ENCODE peak calls at places on chromosome 12, in eight cellular contexts. S is cardiac septum, Z is memory B cell, K is GM04504, B is A549, L is GM04503, T is T1000, E is left cardiac atrium. C is an unnamed sample.

GRCh38 chr12:117279606-117280005 is 81.8 kb downstream of the NOS1 start:
- DNase-seq in B (no peak), L (no peak), S (no peak), T (no peak), E (no peak), Z (no peak), K (no peak), C (no peak)

GRCh38 chr12:110246690-110247339 is 34.2 kb upstream of the ATP2A2 start:
- DNase-seq in B (no peak), K (no peak), E (peak; percentile 32), S (no peak), L (no peak), Z (no peak), T (no peak), C (no peak)

GRCh38 chr12:58529897-58530296 is 390.4 kb downstream of the LRIG3 start:
- DNase-seq in K (peak; percentile 93), S (no peak), E (no peak), L (peak; percentile 95), T (peak; percentile 15), B (no peak), Z (no peak), C (peak; percentile 91)

GRCh38 chr12:49244161-49244560 is 20.7 kb upstream of the TUBA1C start:
- DNase-seq in T (no peak), S (no peak), E (no peak), K (no peak), Z (no peak), L (peak; percentile 73), B (no peak), C (peak; percentile 73)

GRCh38 chr12:64147860-64148259 is 74.2 kb downstream of the KICS2 start:
- DNase-seq in B (no peak), K (no peak), T (no peak), E (no peak), S (no peak), Z (no peak), L (no peak), C (no peak)

GRCh38 chr12:76391461-76391860 is 43.2 kb upstream of the BBS10 start:
- DNase-seq in L (no peak), K (no peak), S (no peak), E (no peak), Z (no peak), B (no peak), T (no peak), C (no peak)

GRCh38 chr12:110688446-110689001 is 391 bp downstream of the HVCN1 start:
- DNase-seq in K (no peak), T (no peak), E (no peak), B (no peak), S (no peak), Z (no peak), L (no peak), C (no peak)

GRCh38 chr12:80670214-80670613 is 37.2 kb upstream of the MYF6 start:
- DNase-seq in E (no peak), K (no peak), B (no peak), T (no peak), L (no peak), S (no peak), Z (no peak), C (no peak)

GRCh38 chr12:120314220-120314619 is 12.1 kb downstream of the SIRT4 start:
- DNase-seq in B (peak; percentile 51), E (no peak), Z (no peak), K (no peak), L (no peak), T (no peak), S (no peak), C (no peak)

GRCh38 chr12:19833775-19834501 is 394.6 kb downstream of the AEBP2 start:
- DNase-seq in B (no peak), K (peak; percentile 51), T (no peak), L (no peak), S (no peak), E (no peak), Z (no peak), C (no peak)

GRCh38 chr12:109744991-109745942 is 31.6 kb downstream of the FAM222A start:
- DNase-seq in T (no peak), Z (no peak), S (no peak), L (no peak), K (no peak), E (no peak), B (no peak), C (no peak)

GRCh38 chr12:65532162-65532561 is 253.7 kb downstream of the MSRB3 start:
- DNase-seq in K (no peak), E (no peak), B (no peak), L (peak; percentile 57), T (no peak), S (no peak), Z (no peak), C (peak; percentile 29)

GRCh38 chr12:85580562-85581168 is 255.5 kb downstream of the RASSF9 start:
- DNase-seq in T (no peak), Z (no peak), S (no peak), B (no peak), K (peak; percentile 2), E (peak; percentile 19), L (no peak), C (no peak)

GRCh38 chr12:95218852-95219171 is 1.2 kb downstream of the VEZT start:
- DNase-seq in S (no peak), B (peak; percentile 51), T (no peak), Z (peak; percentile 22), L (no peak), K (no peak), E (no peak), C (no peak)

GRCh38 chr12:96986883-96987523 is 79.9 kb downstream of the NEDD1 start:
- DNase-seq in E (no peak), S (no peak), K (peak; percentile 10), T (no peak), L (no peak), B (peak; percentile 51), Z (no peak), C (no peak)

GRCh38 chr12:14283489-14284144 is 81.9 kb upstream of the ATF7IP start:
- DNase-seq in L (no peak), K (no peak), B (no peak), Z (peak; percentile 45), E (no peak), S (no peak), T (no peak), C (no peak)

GRCh38 chr12:63989301-63989845 is 144.9 kb downstream of the SRGAP1 start:
- DNase-seq in B (no peak), K (no peak), S (no peak), L (no peak), Z (no peak), E (no peak), T (no peak), C (no peak)

GRCh38 chr12:56954956-56955355 is 2.5 kb downstream of the RDH16 start:
- DNase-seq in L (no peak), T (no peak), K (no peak), B (no peak), E (no peak), S (no peak), Z (no peak), C (no peak)

GRCh38 chr12:3250034-3250433 is 172.9 kb downstream of the TSPAN9 start:
- DNase-seq in T (no peak), B (no peak), E (no peak), K (no peak), L (no peak), S (no peak), Z (no peak), C (no peak)

GRCh38 chr12:79375050-79375449 is 315.7 kb downstream of the PAWR start:
- DNase-seq in L (no peak), K (no peak), S (no peak), E (no peak), Z (no peak), T (no peak), B (no peak), C (no peak)

C was measured in BJ.